ENCODE peak calls at places on chromosomes 13 and 19, in seven cellular contexts. R is LHCN-M2; M is GM20000; E is IMR-90; B is NAMALWA; J is hypothalamus; U is CD8-positive, alpha-beta memory T cell. O is an unnamed sample.

GRCh38 chr13:34942732-34943674 is 933 bp downstream of the NBEA start:
- DNase-seq in R (no peak), M (peak), E (no peak), B (peak), J (peak), U (no peak), O (peak)

GRCh38 chr13:35838356-35838755 is 292.8 kb downstream of the DCLK1 start:
- DNase-seq in R (peak), M (no peak), E (peak), B (no peak), J (no peak), U (no peak), O (no peak)

GRCh38 chr19:47107201-47107952 is 6.2 kb downstream of the ZC3H4 start:
- DNase-seq in R (peak), M (no peak), E (peak), B (no peak), J (no peak), U (peak), O (no peak)

GRCh38 chr19:38736413-38737280 is 7.6 kb downstream of the CAPN12 start:
- DNase-seq in R (no peak), M (peak), E (no peak), B (no peak), J (no peak), U (peak), O (no peak)

GRCh38 chr13:101053289-101053688 is 363.0 kb downstream of the NALCN start:
- DNase-seq in R (no peak), M (no peak), E (no peak), B (no peak), J (no peak), U (no peak), O (no peak)

GRCh38 chr19:49231804-49232203 is 74.2 kb downstream of the TRPM4 start:
- DNase-seq in R (no peak), M (peak), E (no peak), B (no peak), J (no peak), U (no peak), O (no peak)

GRCh38 chr13:51733656-51734334 is 70.2 kb downstream of the DHRS12 start:
- DNase-seq in R (no peak), M (no peak), E (peak), B (no peak), J (no peak), U (no peak), O (no peak)

GRCh38 chr19:3006075-3006767 is 22.9 kb downstream of the TLE2 start:
- DNase-seq in R (no peak), M (no peak), E (no peak), B (peak), J (no peak), U (no peak), O (no peak)

GRCh38 chr19:4807188-4807587 is 15.7 kb downstream of the FEM1A start:
- DNase-seq in R (no peak), M (no peak), E (no peak), B (peak), J (peak), U (no peak), O (no peak)

GRCh38 chr19:40274585-40275544 is 10.3 kb downstream of the AKT2 start:
- DNase-seq in R (no peak), M (peak), E (no peak), B (peak), J (no peak), U (no peak), O (peak)

GRCh38 chr19:39409886-39410619 is 2.4 kb upstream of the PLEKHG2 start:
- DNase-seq in R (peak), M (peak), E (no peak), B (peak), J (peak), U (peak), O (peak)

GRCh38 chr13:33544308-33544707 is 258.8 kb upstream of the STARD13 start:
- DNase-seq in R (no peak), M (no peak), E (no peak), B (peak), J (no peak), U (no peak), O (no peak)

GRCh38 chr19:29535984-29536508 is 10.3 kb downstream of the VSTM2B start:
- DNase-seq in R (no peak), M (no peak), E (no peak), B (no peak), J (no peak), U (no peak), O (peak)

GRCh38 chr13:107765724-107766436 is 449.5 kb downstream of the LIG4 start:
- DNase-seq in R (no peak), M (no peak), E (peak), B (no peak), J (no peak), U (no peak), O (no peak)

GRCh38 chr19:20164456-20164855 is 2.6 kb upstream of the ZNF486 start:
- DNase-seq in R (no peak), M (no peak), E (no peak), B (no peak), J (no peak), U (no peak), O (no peak)

GRCh38 chr13:44842158-44842557 is 147.1 kb downstream of the NUFIP1 start:
- DNase-seq in R (peak), M (no peak), E (peak), B (no peak), J (no peak), U (no peak), O (no peak)

GRCh38 chr13:108834193-108834592 is 204.8 kb downstream of the MYO16 start:
- DNase-seq in R (no peak), M (no peak), E (peak), B (no peak), J (no peak), U (no peak), O (no peak)

GRCh38 chr13:98977568-98978270 is at the start of gene DOCK9:
- DNase-seq in R (peak), M (no peak), E (peak), B (no peak), J (peak), U (no peak), O (peak)

GRCh38 chr19:5943623-5944022 is 29.6 kb downstream of the CAPS start:
- DNase-seq in R (peak), M (no peak), E (peak), B (no peak), J (no peak), U (no peak), O (no peak)

GRCh38 chr19:40691421-40692211 is 1.2 kb upstream of the NUMBL start:
- DNase-seq in R (no peak), M (no peak), E (no peak), B (peak), J (no peak), U (no peak), O (peak)

GRCh38 chr13:31773538-31773937 is 34.2 kb downstream of the RXFP2 start:
- DNase-seq in R (no peak), M (no peak), E (peak), B (no peak), J (no peak), U (no peak), O (no peak)

GRCh38 chr19:10852098-10852800 is 4.0 kb downstream of the C19orf38 start:
- DNase-seq in R (peak), M (no peak), E (peak), B (no peak), J (no peak), U (no peak), O (no peak)

GRCh38 chr13:75395056-75395455 is 86.9 kb downstream of the TBC1D4 start:
- DNase-seq in R (no peak), M (peak), E (no peak), B (no peak), J (no peak), U (no peak), O (no peak)